ENCODE peak calls at places on chromosomes 3 and 15, in six cellular contexts. One of them, this sample, is unnamed.

GRCh38 chr3:197550489-197550888 is 5.3 kb downstream of the BDH1 start:
- DNase-seq in IMR-90: no peak
- DNase-seq in neuronal stem cell: no peak
- DNase-seq in H1: no peak
- DNase-seq in trophoblast cell: no peak
- DNase-seq in mesenchymal stem cell: no peak
- DNase-seq in this sample: no peak

GRCh38 chr3:172246107-172246870 is 202.0 kb downstream of the GHSR start:
- DNase-seq in IMR-90: no peak
- DNase-seq in neuronal stem cell: no peak
- DNase-seq in H1: no peak
- DNase-seq in trophoblast cell: no peak
- DNase-seq in mesenchymal stem cell: no peak
- DNase-seq in this sample: no peak

GRCh38 chr3:116176974-116177555 is 268.2 kb downstream of the LSAMP start:
- DNase-seq in IMR-90: no peak
- DNase-seq in neuronal stem cell: no peak
- DNase-seq in H1: no peak
- DNase-seq in trophoblast cell: no peak
- DNase-seq in mesenchymal stem cell: no peak
- DNase-seq in this sample: no peak

GRCh38 chr15:84715442-84716035 is 400 bp downstream of the SEC11A start:
- DNase-seq in IMR-90: peak
- DNase-seq in neuronal stem cell: no peak
- DNase-seq in H1: no peak
- DNase-seq in trophoblast cell: no peak
- DNase-seq in mesenchymal stem cell: peak
- DNase-seq in this sample: no peak

GRCh38 chr15:42239528-42240245 is 31.6 kb upstream of the VPS39 start:
- DNase-seq in IMR-90: peak
- DNase-seq in neuronal stem cell: no peak
- DNase-seq in H1: no peak
- DNase-seq in trophoblast cell: no peak
- DNase-seq in mesenchymal stem cell: no peak
- DNase-seq in this sample: no peak

GRCh38 chr3:94301346-94301745 is 238.5 kb downstream of the NSUN3 start:
- DNase-seq in IMR-90: no peak
- DNase-seq in neuronal stem cell: no peak
- DNase-seq in H1: no peak
- DNase-seq in trophoblast cell: no peak
- DNase-seq in mesenchymal stem cell: no peak
- DNase-seq in this sample: no peak

GRCh38 chr3:57030711-57031110 is 29.8 kb upstream of the SPATA12 start:
- DNase-seq in IMR-90: no peak
- DNase-seq in neuronal stem cell: no peak
- DNase-seq in H1: no peak
- DNase-seq in trophoblast cell: no peak
- DNase-seq in mesenchymal stem cell: no peak
- DNase-seq in this sample: no peak

GRCh38 chr15:23038741-23039150 is 623 bp downstream of the TUBGCP5 start:
- DNase-seq in IMR-90: peak
- DNase-seq in neuronal stem cell: no peak
- DNase-seq in H1: no peak
- DNase-seq in trophoblast cell: no peak
- DNase-seq in mesenchymal stem cell: peak
- DNase-seq in this sample: no peak

GRCh38 chr15:60374628-60375081 is 23.1 kb downstream of the ANXA2 start:
- DNase-seq in IMR-90: peak
- DNase-seq in neuronal stem cell: no peak
- DNase-seq in H1: no peak
- DNase-seq in trophoblast cell: peak
- DNase-seq in mesenchymal stem cell: peak
- DNase-seq in this sample: peak

GRCh38 chr3:8651418-8652322 is 7.1 kb upstream of the SSUH2 start:
- DNase-seq in IMR-90: no peak
- DNase-seq in neuronal stem cell: no peak
- DNase-seq in H1: no peak
- DNase-seq in trophoblast cell: no peak
- DNase-seq in mesenchymal stem cell: no peak
- DNase-seq in this sample: no peak

GRCh38 chr15:66864871-66865281 is 162.8 kb downstream of the SMAD6 start:
- DNase-seq in IMR-90: no peak
- DNase-seq in neuronal stem cell: no peak
- DNase-seq in H1: peak
- DNase-seq in trophoblast cell: no peak
- DNase-seq in mesenchymal stem cell: no peak
- DNase-seq in this sample: no peak

GRCh38 chr15:59160880-59161593 is 45.6 kb upstream of the LDHAL6B start:
- DNase-seq in IMR-90: peak
- DNase-seq in neuronal stem cell: no peak
- DNase-seq in H1: peak
- DNase-seq in trophoblast cell: no peak
- DNase-seq in mesenchymal stem cell: peak
- DNase-seq in this sample: peak

GRCh38 chr3:39383190-39383912 is at the start of gene SLC25A38:
- DNase-seq in IMR-90: peak
- DNase-seq in neuronal stem cell: peak
- DNase-seq in H1: peak
- DNase-seq in trophoblast cell: peak
- DNase-seq in mesenchymal stem cell: peak
- DNase-seq in this sample: peak

GRCh38 chr3:165056510-165056909 is 21.8 kb downstream of the SI start:
- DNase-seq in IMR-90: no peak
- DNase-seq in neuronal stem cell: no peak
- DNase-seq in H1: no peak
- DNase-seq in trophoblast cell: no peak
- DNase-seq in mesenchymal stem cell: no peak
- DNase-seq in this sample: peak

GRCh38 chr3:50352762-50353161 is 2.1 kb downstream of the CYB561D2 start:
- DNase-seq in IMR-90: peak
- DNase-seq in neuronal stem cell: no peak
- DNase-seq in H1: no peak
- DNase-seq in trophoblast cell: no peak
- DNase-seq in mesenchymal stem cell: peak
- DNase-seq in this sample: no peak

GRCh38 chr3:172542089-172542488 is 18.9 kb upstream of the TNFSF10 start:
- DNase-seq in IMR-90: no peak
- DNase-seq in neuronal stem cell: no peak
- DNase-seq in H1: no peak
- DNase-seq in trophoblast cell: no peak
- DNase-seq in mesenchymal stem cell: no peak
- DNase-seq in this sample: no peak

GRCh38 chr15:68593826-68594532 is 15.2 kb downstream of the CORO2B start:
- DNase-seq in IMR-90: no peak
- DNase-seq in neuronal stem cell: no peak
- DNase-seq in H1: no peak
- DNase-seq in trophoblast cell: no peak
- DNase-seq in mesenchymal stem cell: no peak
- DNase-seq in this sample: no peak

GRCh38 chr15:57114070-57114469 is 195.6 kb downstream of the TCF12 start:
- DNase-seq in IMR-90: peak
- DNase-seq in neuronal stem cell: no peak
- DNase-seq in H1: no peak
- DNase-seq in trophoblast cell: no peak
- DNase-seq in mesenchymal stem cell: no peak
- DNase-seq in this sample: no peak

GRCh38 chr3:7193271-7193670 is 332.4 kb downstream of the GRM7 start:
- DNase-seq in IMR-90: no peak
- DNase-seq in neuronal stem cell: no peak
- DNase-seq in H1: no peak
- DNase-seq in trophoblast cell: no peak
- DNase-seq in mesenchymal stem cell: no peak
- DNase-seq in this sample: no peak

GRCh38 chr3:64443553-64444331 is 218.5 kb upstream of the PRICKLE2 start:
- DNase-seq in IMR-90: peak
- DNase-seq in neuronal stem cell: no peak
- DNase-seq in H1: no peak
- DNase-seq in trophoblast cell: no peak
- DNase-seq in mesenchymal stem cell: peak
- DNase-seq in this sample: no peak

GRCh38 chr3:127786358-127787070 is 35.8 kb downstream of the MGLL start:
- DNase-seq in IMR-90: peak
- DNase-seq in neuronal stem cell: no peak
- DNase-seq in H1: no peak
- DNase-seq in trophoblast cell: no peak
- DNase-seq in mesenchymal stem cell: no peak
- DNase-seq in this sample: no peak

GRCh38 chr3:150286390-150287147 is 121.5 kb upstream of the TSC22D2 start:
- DNase-seq in IMR-90: peak
- DNase-seq in neuronal stem cell: no peak
- DNase-seq in H1: peak
- DNase-seq in trophoblast cell: no peak
- DNase-seq in mesenchymal stem cell: peak
- DNase-seq in this sample: no peak

GRCh38 chr3:77825045-77825827 is 785.3 kb downstream of the ROBO2 start:
- DNase-seq in IMR-90: peak
- DNase-seq in neuronal stem cell: no peak
- DNase-seq in H1: no peak
- DNase-seq in trophoblast cell: peak
- DNase-seq in mesenchymal stem cell: peak
- DNase-seq in this sample: no peak

DNA sequence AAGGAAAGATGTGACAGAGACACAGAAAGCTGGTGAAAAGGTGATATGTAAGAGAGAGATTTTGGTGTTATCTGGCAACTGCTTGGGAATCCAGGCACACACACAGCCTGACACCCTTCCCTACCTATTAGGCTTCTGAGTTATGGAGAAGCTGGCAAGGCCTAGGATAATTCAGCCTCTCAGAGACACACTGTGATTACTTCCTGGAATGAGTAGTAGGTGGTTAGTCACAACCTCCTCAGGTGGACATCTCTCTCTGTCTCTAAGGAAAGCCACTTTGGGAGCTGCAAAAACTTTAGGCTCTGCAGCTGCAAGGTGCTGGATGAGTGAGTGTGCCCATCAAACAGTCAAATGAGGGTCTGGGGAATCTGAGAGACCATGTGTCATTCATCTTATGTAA is 201.9 kb downstream of the PDCD6IP start:
- DNase-seq in IMR-90: no peak
- DNase-seq in neuronal stem cell: no peak
- DNase-seq in H1: no peak
- DNase-seq in trophoblast cell: no peak
- DNase-seq in mesenchymal stem cell: no peak
- DNase-seq in this sample: no peak
- H4K91ac ChIP-seq in IMR-90: peak
- H4K91ac ChIP-seq in neuronal stem cell: no peak
- H4K91ac ChIP-seq in H1: no peak
- H4K91ac ChIP-seq in trophoblast cell: no peak
- H4K91ac ChIP-seq in mesenchymal stem cell: no peak
- H4K91ac ChIP-seq in this sample: no peak

GRCh38 chr3:11662392-11662990 is 18.8 kb upstream of the VGLL4 start:
- DNase-seq in IMR-90: no peak
- DNase-seq in neuronal stem cell: no peak
- DNase-seq in H1: no peak
- DNase-seq in trophoblast cell: peak
- DNase-seq in mesenchymal stem cell: peak
- DNase-seq in this sample: no peak

GRCh38 chr3:11661827-11662226 is 18.1 kb upstream of the VGLL4 start:
- DNase-seq in IMR-90: peak
- DNase-seq in neuronal stem cell: no peak
- DNase-seq in H1: no peak
- DNase-seq in trophoblast cell: no peak
- DNase-seq in mesenchymal stem cell: peak
- DNase-seq in this sample: no peak

GRCh38 chr3:11658180-11658579 is 14.5 kb upstream of the VGLL4 start:
- DNase-seq in IMR-90: no peak
- DNase-seq in neuronal stem cell: no peak
- DNase-seq in H1: no peak
- DNase-seq in trophoblast cell: no peak
- DNase-seq in mesenchymal stem cell: no peak
- DNase-seq in this sample: no peak

GRCh38 chr3:11661052-11661656 is 17.4 kb upstream of the VGLL4 start:
- DNase-seq in IMR-90: no peak
- DNase-seq in neuronal stem cell: no peak
- DNase-seq in H1: no peak
- DNase-seq in trophoblast cell: no peak
- DNase-seq in mesenchymal stem cell: no peak
- DNase-seq in this sample: peak

GRCh38 chr3:11660242-11660641 is 16.5 kb upstream of the VGLL4 start:
- DNase-seq in IMR-90: no peak
- DNase-seq in neuronal stem cell: no peak
- DNase-seq in H1: no peak
- DNase-seq in trophoblast cell: no peak
- DNase-seq in mesenchymal stem cell: no peak
- DNase-seq in this sample: no peak
- H4K91ac ChIP-seq in IMR-90: no peak
- H4K91ac ChIP-seq in neuronal stem cell: no peak
- H4K91ac ChIP-seq in H1: no peak
- H4K91ac ChIP-seq in trophoblast cell: no peak
- H4K91ac ChIP-seq in mesenchymal stem cell: no peak
- H4K91ac ChIP-seq in this sample: no peak

DNA sequence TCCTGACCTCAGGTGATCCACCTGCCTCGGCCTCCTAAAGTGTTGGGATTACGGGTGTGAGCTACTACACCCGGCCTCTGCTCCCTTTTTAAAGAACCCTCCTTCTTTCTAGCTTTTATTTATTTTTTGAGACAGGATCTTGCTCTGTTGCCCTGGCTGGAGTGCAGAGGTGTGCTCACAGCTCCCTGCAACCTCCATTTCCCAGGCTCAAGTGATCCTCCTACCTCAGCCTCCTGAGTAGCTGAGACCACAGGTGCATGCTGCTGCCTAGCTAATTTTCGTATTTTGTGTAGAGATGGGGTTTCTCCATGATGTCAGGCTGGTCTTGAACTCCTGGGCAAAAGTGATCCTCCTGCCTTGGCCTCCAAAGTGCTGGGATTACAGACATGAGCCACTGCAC is 34.5 kb downstream of the TKT start:
- DNase-seq in IMR-90: no peak
- DNase-seq in neuronal stem cell: no peak
- DNase-seq in H1: no peak
- DNase-seq in trophoblast cell: no peak
- DNase-seq in mesenchymal stem cell: no peak
- DNase-seq in this sample: no peak
- H4K91ac ChIP-seq in IMR-90: no peak
- H4K91ac ChIP-seq in neuronal stem cell: no peak
- H4K91ac ChIP-seq in H1: no peak
- H4K91ac ChIP-seq in trophoblast cell: no peak
- H4K91ac ChIP-seq in mesenchymal stem cell: no peak
- H4K91ac ChIP-seq in this sample: no peak

DNA sequence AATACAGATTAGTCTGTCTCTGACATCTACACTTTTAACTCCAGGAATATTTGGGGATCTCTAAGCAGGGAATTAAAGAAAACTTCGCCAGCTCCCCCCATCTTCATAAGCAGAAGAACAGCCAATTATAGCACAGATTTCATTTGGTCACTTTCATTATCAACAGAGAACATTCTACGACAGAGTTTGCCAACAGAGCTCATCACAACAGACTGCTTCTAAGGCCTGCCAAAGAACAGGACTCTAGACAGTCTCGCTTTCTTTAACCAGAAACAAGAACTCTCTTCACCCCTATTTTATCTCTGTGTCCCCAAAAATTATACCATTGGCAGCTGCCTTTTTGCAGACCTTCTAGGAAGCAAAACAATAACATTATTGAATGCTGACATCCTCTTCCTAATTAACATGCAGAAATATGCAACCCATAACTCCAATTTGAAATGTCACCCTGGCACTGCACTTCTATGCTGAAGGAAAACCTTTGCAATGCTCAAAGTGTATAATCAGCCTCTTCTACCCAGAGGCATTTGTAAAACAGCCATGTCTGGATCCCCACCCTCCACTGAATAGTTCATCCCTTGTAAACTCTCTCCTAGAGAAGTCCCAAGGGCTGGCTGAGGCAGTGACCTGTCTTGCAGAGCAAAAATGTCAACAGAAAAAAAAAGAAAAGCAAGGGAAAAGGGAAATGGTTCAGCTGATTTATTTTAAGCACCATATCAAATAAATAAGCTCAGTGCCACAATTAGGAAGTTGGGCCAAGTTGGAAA is 552.7 kb downstream of the MAGI1 start:
- DNase-seq in IMR-90: peak
- DNase-seq in neuronal stem cell: no peak
- DNase-seq in H1: no peak
- DNase-seq in trophoblast cell: no peak
- DNase-seq in mesenchymal stem cell: no peak
- DNase-seq in this sample: no peak
- H4K91ac ChIP-seq in IMR-90: no peak
- H4K91ac ChIP-seq in neuronal stem cell: no peak
- H4K91ac ChIP-seq in H1: no peak
- H4K91ac ChIP-seq in trophoblast cell: no peak
- H4K91ac ChIP-seq in mesenchymal stem cell: no peak
- H4K91ac ChIP-seq in this sample: no peak